ENCODE peak calls at places on chromosomes 6 and 20, in six cellular contexts. One of them, this sample, is unnamed.

GRCh38 chr20:54075322-54075721 is 4.9 kb upstream of the BCAS1 start:
- DNase-seq in neuronal stem cell: no peak
- DNase-seq in IMR-90: no peak
- DNase-seq in trophoblast cell: no peak
- DNase-seq in H1: no peak
- DNase-seq in mesenchymal stem cell: no peak
- DNase-seq in this sample: no peak

GRCh38 chr6:154257074-154257473 is 99.5 kb downstream of the IPCEF1 start:
- DNase-seq in neuronal stem cell: no peak
- DNase-seq in IMR-90: no peak
- DNase-seq in trophoblast cell: no peak
- DNase-seq in H1: no peak
- DNase-seq in mesenchymal stem cell: no peak
- DNase-seq in this sample: no peak

GRCh38 chr6:133114973-133115372 is 126.2 kb upstream of the EYA4 start:
- DNase-seq in neuronal stem cell: no peak
- DNase-seq in IMR-90: peak
- DNase-seq in trophoblast cell: no peak
- DNase-seq in H1: no peak
- DNase-seq in mesenchymal stem cell: no peak
- DNase-seq in this sample: no peak

GRCh38 chr6:105509506-105510331 is 106.8 kb upstream of the PREP start:
- DNase-seq in neuronal stem cell: no peak
- DNase-seq in IMR-90: peak
- DNase-seq in trophoblast cell: no peak
- DNase-seq in H1: no peak
- DNase-seq in mesenchymal stem cell: peak
- DNase-seq in this sample: peak

GRCh38 chr6:39947611-39948068 is 13.4 kb upstream of the MOCS1 start:
- DNase-seq in neuronal stem cell: no peak
- DNase-seq in IMR-90: no peak
- DNase-seq in trophoblast cell: peak
- DNase-seq in H1: no peak
- DNase-seq in mesenchymal stem cell: no peak
- DNase-seq in this sample: peak

GRCh38 chr6:11783524-11784064 is 5.0 kb upstream of the ADTRP start:
- DNase-seq in neuronal stem cell: no peak
- DNase-seq in IMR-90: no peak
- DNase-seq in trophoblast cell: no peak
- DNase-seq in H1: no peak
- DNase-seq in mesenchymal stem cell: no peak
- DNase-seq in this sample: no peak

GRCh38 chr6:46787871-46788270 is 5.3 kb upstream of the MEP1A start:
- DNase-seq in neuronal stem cell: no peak
- DNase-seq in IMR-90: no peak
- DNase-seq in trophoblast cell: peak
- DNase-seq in H1: no peak
- DNase-seq in mesenchymal stem cell: no peak
- DNase-seq in this sample: no peak

GRCh38 chr6:46221221-46221793 is 50.5 kb upstream of the ENPP5 start:
- DNase-seq in neuronal stem cell: peak
- DNase-seq in IMR-90: peak
- DNase-seq in trophoblast cell: no peak
- DNase-seq in H1: no peak
- DNase-seq in mesenchymal stem cell: peak
- DNase-seq in this sample: peak

GRCh38 chr6:1949533-1949932 is 295.9 kb downstream of the GMDS start:
- DNase-seq in neuronal stem cell: no peak
- DNase-seq in IMR-90: peak
- DNase-seq in trophoblast cell: no peak
- DNase-seq in H1: no peak
- DNase-seq in mesenchymal stem cell: no peak
- DNase-seq in this sample: no peak

GRCh38 chr6:134956676-134957075 is 6.8 kb upstream of the ALDH8A1 start:
- DNase-seq in neuronal stem cell: no peak
- DNase-seq in IMR-90: peak
- DNase-seq in trophoblast cell: no peak
- DNase-seq in H1: no peak
- DNase-seq in mesenchymal stem cell: no peak
- DNase-seq in this sample: no peak

GRCh38 chr20:45010399-45010828 is 44.1 kb downstream of the STK4 start:
- DNase-seq in neuronal stem cell: no peak
- DNase-seq in IMR-90: peak
- DNase-seq in trophoblast cell: no peak
- DNase-seq in H1: no peak
- DNase-seq in mesenchymal stem cell: peak
- DNase-seq in this sample: no peak

GRCh38 chr6:68497927-68498326 is 137.2 kb upstream of the ADGRB3 start:
- DNase-seq in neuronal stem cell: no peak
- DNase-seq in IMR-90: no peak
- DNase-seq in trophoblast cell: no peak
- DNase-seq in H1: no peak
- DNase-seq in mesenchymal stem cell: no peak
- DNase-seq in this sample: no peak

GRCh38 chr6:35302604-35303218 is 5.1 kb downstream of the DEF6 start:
- DNase-seq in neuronal stem cell: no peak
- DNase-seq in IMR-90: peak
- DNase-seq in trophoblast cell: no peak
- DNase-seq in H1: no peak
- DNase-seq in mesenchymal stem cell: peak
- DNase-seq in this sample: peak

GRCh38 chr6:111423055-111423633 is 59.9 kb downstream of the REV3L start:
- DNase-seq in neuronal stem cell: no peak
- DNase-seq in IMR-90: peak
- DNase-seq in trophoblast cell: no peak
- DNase-seq in H1: no peak
- DNase-seq in mesenchymal stem cell: no peak
- DNase-seq in this sample: no peak

GRCh38 chr6:7426447-7427169 is 37.0 kb downstream of the RIOK1 start:
- DNase-seq in neuronal stem cell: no peak
- DNase-seq in IMR-90: no peak
- DNase-seq in trophoblast cell: no peak
- DNase-seq in H1: no peak
- DNase-seq in mesenchymal stem cell: no peak
- DNase-seq in this sample: no peak

GRCh38 chr6:17851001-17851719 is 136.3 kb downstream of the KIF13A start:
- DNase-seq in neuronal stem cell: no peak
- DNase-seq in IMR-90: peak
- DNase-seq in trophoblast cell: no peak
- DNase-seq in H1: no peak
- DNase-seq in mesenchymal stem cell: peak
- DNase-seq in this sample: no peak

GRCh38 chr20:62936996-62937352 is 973 bp upstream of the GID8 start:
- DNase-seq in neuronal stem cell: no peak
- DNase-seq in IMR-90: peak
- DNase-seq in trophoblast cell: no peak
- DNase-seq in H1: no peak
- DNase-seq in mesenchymal stem cell: peak
- DNase-seq in this sample: peak

GRCh38 chr6:116298968-116299367 is 19.2 kb upstream of the TSPYL1 start:
- DNase-seq in neuronal stem cell: no peak
- DNase-seq in IMR-90: no peak
- DNase-seq in trophoblast cell: no peak
- DNase-seq in H1: no peak
- DNase-seq in mesenchymal stem cell: no peak
- DNase-seq in this sample: no peak

GRCh38 chr20:3328501-3328900 is 79.0 kb downstream of the DNAAF9 start:
- DNase-seq in neuronal stem cell: no peak
- DNase-seq in IMR-90: no peak
- DNase-seq in trophoblast cell: no peak
- DNase-seq in H1: no peak
- DNase-seq in mesenchymal stem cell: no peak
- DNase-seq in this sample: no peak

GRCh38 chr6:37056439-37057127 is 51.1 kb downstream of the FGD2 start:
- DNase-seq in neuronal stem cell: no peak
- DNase-seq in IMR-90: peak
- DNase-seq in trophoblast cell: peak
- DNase-seq in H1: no peak
- DNase-seq in mesenchymal stem cell: peak
- DNase-seq in this sample: peak

DNA sequence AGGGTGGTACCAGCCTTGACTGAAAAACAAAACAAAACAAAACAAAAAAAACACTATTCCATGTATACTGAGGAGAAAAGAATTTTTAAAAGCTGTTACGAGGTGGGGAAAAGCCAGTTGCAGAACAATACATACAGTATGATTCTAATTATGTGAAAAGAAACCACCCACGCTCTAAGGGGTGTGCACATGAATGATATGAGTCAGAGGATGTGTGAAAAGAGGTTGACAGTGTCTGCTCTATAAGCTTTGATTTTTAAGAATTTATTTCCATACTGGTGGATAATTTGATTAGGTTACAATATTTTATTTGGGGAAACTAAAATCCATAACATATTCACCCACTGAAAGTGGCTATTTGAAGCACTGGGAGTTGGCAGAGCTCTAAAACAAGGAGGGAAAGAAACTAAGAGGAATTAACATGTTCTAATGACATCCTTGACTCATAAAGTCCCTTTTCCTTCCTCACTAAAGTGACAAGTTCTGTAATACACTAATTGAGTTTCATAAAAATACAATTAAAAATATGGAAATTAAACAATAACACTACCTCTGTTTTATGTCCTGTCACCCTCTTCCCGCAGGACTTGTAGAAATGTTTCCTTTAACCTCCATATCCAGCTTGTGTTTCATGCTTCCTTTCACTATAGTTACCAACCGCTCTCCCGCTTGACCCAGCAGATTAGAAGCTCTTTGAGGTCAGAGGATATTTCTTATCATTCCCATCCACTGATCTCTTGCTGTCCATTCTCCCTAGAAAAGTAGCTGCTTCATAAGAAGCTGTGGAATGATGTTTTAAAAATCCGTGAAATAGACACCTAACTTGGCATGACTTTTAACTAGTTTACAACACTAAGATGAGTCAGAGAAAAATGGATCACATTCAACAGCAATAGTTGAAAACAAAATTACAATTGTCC is 118.6 kb upstream of the CCDC28A start:
- DNase-seq in neuronal stem cell: no peak
- DNase-seq in IMR-90: peak
- DNase-seq in trophoblast cell: no peak
- DNase-seq in H1: no peak
- DNase-seq in mesenchymal stem cell: peak
- DNase-seq in this sample: no peak
- H3K4me3 ChIP-seq in neuronal stem cell: no peak
- H3K4me3 ChIP-seq in IMR-90: no peak
- H3K4me3 ChIP-seq in trophoblast cell: no peak
- H3K4me3 ChIP-seq in H1: no peak
- H3K4me3 ChIP-seq in mesenchymal stem cell: peak
- H3K4me3 ChIP-seq in this sample: no peak

DNA sequence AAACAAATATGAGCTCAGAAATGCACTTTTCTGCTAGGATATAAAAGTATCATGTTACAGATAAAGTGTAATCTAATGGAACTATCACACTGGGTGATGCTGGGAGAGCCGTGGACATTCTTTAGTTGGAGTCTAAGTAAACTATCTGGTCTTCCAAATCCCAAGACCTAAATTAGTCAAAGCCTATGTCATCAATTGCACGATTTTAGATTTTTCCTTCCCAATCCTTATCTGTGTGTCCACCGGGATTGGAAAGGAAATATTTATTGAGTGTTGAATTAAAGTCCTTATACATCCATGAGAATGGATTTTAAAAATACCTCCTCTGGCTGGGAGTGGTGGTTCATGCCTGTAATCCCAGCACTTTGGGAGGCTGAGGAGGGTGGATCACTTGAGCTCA is 19.6 kb upstream of the MRAP2 start:
- DNase-seq in neuronal stem cell: no peak
- DNase-seq in IMR-90: no peak
- DNase-seq in trophoblast cell: no peak
- DNase-seq in H1: no peak
- DNase-seq in mesenchymal stem cell: no peak
- DNase-seq in this sample: no peak
- H2AK5ac ChIP-seq in neuronal stem cell: no peak
- H2AK5ac ChIP-seq in IMR-90: no peak
- H2AK5ac ChIP-seq in trophoblast cell: no peak
- H2AK5ac ChIP-seq in H1: no peak
- H2AK5ac ChIP-seq in mesenchymal stem cell: no peak
- H2AK5ac ChIP-seq in this sample: no peak

GRCh38 chr6:149750136-149750609 is 632 bp downstream of the PCMT1 start:
- DNase-seq in neuronal stem cell: peak
- DNase-seq in IMR-90: peak
- DNase-seq in trophoblast cell: peak
- DNase-seq in H1: peak
- DNase-seq in mesenchymal stem cell: peak
- DNase-seq in this sample: peak

GRCh38 chr6:149752600-149752999 is 3.1 kb downstream of the PCMT1 start:
- DNase-seq in neuronal stem cell: no peak
- DNase-seq in IMR-90: no peak
- DNase-seq in trophoblast cell: no peak
- DNase-seq in H1: no peak
- DNase-seq in mesenchymal stem cell: no peak
- DNase-seq in this sample: no peak

GRCh38 chr6:149754573-149754972 is 5.0 kb downstream of the PCMT1 start:
- DNase-seq in neuronal stem cell: no peak
- DNase-seq in IMR-90: no peak
- DNase-seq in trophoblast cell: no peak
- DNase-seq in H1: no peak
- DNase-seq in mesenchymal stem cell: no peak
- DNase-seq in this sample: no peak

GRCh38 chr6:149749594-149750135 is at the start of gene PCMT1:
- DNase-seq in neuronal stem cell: peak
- DNase-seq in IMR-90: peak
- DNase-seq in trophoblast cell: peak
- DNase-seq in H1: peak
- DNase-seq in mesenchymal stem cell: peak
- DNase-seq in this sample: peak

DNA sequence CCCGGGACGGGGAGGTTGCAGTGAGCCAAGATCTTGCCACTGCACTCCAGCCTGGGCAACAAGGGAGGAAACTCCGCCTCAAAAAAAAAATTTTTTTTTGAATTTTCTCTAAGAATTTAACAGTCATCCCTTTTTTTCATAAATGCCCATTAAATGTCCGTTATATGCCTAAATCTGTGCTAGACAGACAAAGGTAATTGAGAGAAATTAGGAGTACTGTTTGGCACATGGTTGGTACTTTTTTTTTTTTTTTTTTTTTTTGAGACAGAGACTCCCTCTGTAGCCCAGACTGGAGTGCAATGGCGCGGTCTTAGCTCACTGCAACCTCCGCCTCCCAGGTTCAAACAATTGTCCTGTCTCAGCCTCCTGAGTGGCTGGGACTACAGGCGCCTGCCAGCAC is 1.7 kb downstream of the PCMT1 start:
- DNase-seq in neuronal stem cell: no peak
- DNase-seq in IMR-90: no peak
- DNase-seq in trophoblast cell: no peak
- DNase-seq in H1: no peak
- DNase-seq in mesenchymal stem cell: no peak
- DNase-seq in this sample: no peak
- H3K4me3 ChIP-seq in neuronal stem cell: no peak
- H3K4me3 ChIP-seq in IMR-90: no peak
- H3K4me3 ChIP-seq in trophoblast cell: no peak
- H3K4me3 ChIP-seq in H1: peak
- H3K4me3 ChIP-seq in mesenchymal stem cell: peak
- H3K4me3 ChIP-seq in this sample: no peak

DNA sequence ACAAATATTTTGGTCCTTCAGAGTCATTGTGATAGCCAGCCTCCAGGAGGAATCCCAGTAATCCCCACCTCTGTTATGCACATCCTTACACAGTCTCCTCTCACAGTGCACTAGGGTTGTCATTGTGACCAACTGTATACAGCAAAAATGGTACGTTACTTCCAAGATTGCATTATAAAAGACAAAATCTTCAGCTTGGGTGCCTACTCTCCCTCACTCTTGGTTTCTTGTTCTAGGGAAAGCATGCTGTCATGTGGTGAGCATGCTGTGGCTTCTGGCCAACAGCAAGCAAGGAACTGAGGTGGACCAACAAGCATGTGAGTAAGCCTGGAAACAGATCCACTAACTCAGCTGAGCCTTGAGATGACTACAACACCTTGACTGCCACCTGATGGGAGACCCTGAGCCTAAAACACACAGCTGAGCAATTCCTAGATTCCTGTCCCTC is 130.1 kb upstream of the DST start:
- DNase-seq in neuronal stem cell: no peak
- DNase-seq in IMR-90: peak
- DNase-seq in trophoblast cell: no peak
- DNase-seq in H1: no peak
- DNase-seq in mesenchymal stem cell: peak
- DNase-seq in this sample: peak
- H2AK5ac ChIP-seq in neuronal stem cell: no peak
- H2AK5ac ChIP-seq in IMR-90: peak
- H2AK5ac ChIP-seq in trophoblast cell: no peak
- H2AK5ac ChIP-seq in H1: peak
- H2AK5ac ChIP-seq in mesenchymal stem cell: no peak
- H2AK5ac ChIP-seq in this sample: peak

This sample was measured in mesendoderm.